ENCODE peak calls at places on chromosomes 1 and 21, in eight cellular contexts. R, K, Y, D, X, U, A and N are unnamed samples. For H3K27me3, the result is how much of the 10 kb centered on the place peaks cover.

GRCh38 chr1:244647819-244648218 is 5.1 kb upstream of the DESI2 start:
- DNase-seq in R (no peak), K (no peak), Y (no peak), D (no peak), X (no peak), U (no peak), A (no peak), N (no peak)

GRCh38 chr1:85611856-85612255 is 31.3 kb downstream of the CCN1 start:
- DNase-seq in R (no peak), K (peak), Y (no peak), D (no peak), X (peak), U (no peak), A (peak), N (peak)

GRCh38 chr1:172662464-172663109 is 3.7 kb downstream of the FASLG start:
- DNase-seq in R (peak), K (peak), Y (peak), D (peak), X (peak), U (no peak), A (no peak), N (peak)

GRCh38 chr1:16158025-16158424 is 2.2 kb upstream of the EPHA2 start:
- DNase-seq in R (no peak), K (no peak), Y (no peak), D (no peak), X (no peak), U (no peak), A (no peak), N (no peak)

GRCh38 chr21:31696424-31696823 is 35.5 kb downstream of the SCAF4 start:
- DNase-seq in R (no peak), K (no peak), Y (no peak), D (no peak), X (no peak), U (no peak), A (no peak), N (no peak)

GRCh38 chr1:221979461-221980032 is 237.7 kb upstream of the DUSP10 start:
- DNase-seq in R (no peak), K (no peak), Y (no peak), D (no peak), X (peak), U (no peak), A (peak), N (no peak)

GRCh38 chr21:19553930-19554615 is 1150.5 kb upstream of the TMPRSS15 start:
- DNase-seq in R (no peak), K (no peak), Y (no peak), D (no peak), X (no peak), U (no peak), A (no peak), N (peak)

GRCh38 chr1:111857251-111857651 is 101.5 kb downstream of the DDX20 start:
- DNase-seq in R (no peak), K (no peak), Y (no peak), D (no peak), X (no peak), U (no peak), A (no peak), N (no peak)

GRCh38 chr1:243508303-243508713 is 252.5 kb downstream of the SDCCAG8 start:
- DNase-seq in R (peak), K (no peak), Y (peak), D (no peak), X (no peak), U (no peak), A (no peak), N (no peak)

GRCh38 chr1:239868117-239868516 is 223.6 kb upstream of the FMN2 start:
- DNase-seq in R (no peak), K (no peak), Y (no peak), D (no peak), X (no peak), U (no peak), A (no peak), N (no peak)

GRCh38 chr1:1361233-1361981 is 3.1 kb upstream of the MXRA8 start:
- DNase-seq in R (no peak), K (no peak), Y (no peak), D (peak), X (no peak), U (no peak), A (no peak), N (no peak)

GRCh38 chr1:36712151-36712550 is 229.4 kb upstream of the CSF3R start:
- DNase-seq in R (no peak), K (no peak), Y (no peak), D (no peak), X (no peak), U (no peak), A (no peak), N (no peak)

GRCh38 chr1:183218039-183218618 is 32.1 kb downstream of the LAMC2 start:
- DNase-seq in R (no peak), K (no peak), Y (no peak), D (peak), X (no peak), U (no peak), A (no peak), N (no peak)

GRCh38 chr1:160911441-160911840 is 26.5 kb upstream of the ITLN1 start:
- DNase-seq in R (no peak), K (peak), Y (no peak), D (no peak), X (no peak), U (no peak), A (no peak), N (peak)

GRCh38 chr1:175172503-175172902 is 20.1 kb downstream of the KIAA0040 start:
- DNase-seq in R (no peak), K (no peak), Y (no peak), D (no peak), X (no peak), U (no peak), A (no peak), N (no peak)

DNA sequence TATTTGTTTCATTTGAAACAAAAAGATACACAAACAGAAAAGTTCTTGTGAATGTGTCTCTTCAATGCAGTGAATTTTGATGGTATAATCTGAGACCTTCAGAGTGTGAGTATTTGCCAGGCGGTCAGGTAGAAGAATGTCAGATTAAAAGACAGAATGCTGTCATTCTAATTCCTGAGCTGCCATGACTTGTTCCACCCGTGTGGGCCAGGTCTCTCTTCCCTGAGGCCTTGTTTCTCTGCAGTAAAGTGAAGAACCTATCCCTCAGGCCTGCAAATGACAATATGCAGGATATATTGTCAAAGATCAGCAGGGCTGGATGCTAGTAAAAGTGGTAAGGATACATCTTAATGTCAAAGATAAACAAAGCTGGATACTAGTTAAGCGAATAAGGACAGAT is 111.4 kb downstream of the ZP4 start:
- DNase-seq in R (no peak), K (no peak), Y (no peak), D (no peak), X (no peak), U (no peak), A (no peak), N (no peak)
- H3K27ac ChIP-seq in R (no peak), K (no peak), Y (no peak), D (no peak), X (no peak), U (no peak), A (no peak), N (peak)

GRCh38 chr1:233614743-233615521 is 1.0 kb downstream of the KCNK1 start:
- DNase-seq in R (no peak), K (no peak), Y (no peak), D (no peak), X (peak), U (peak), A (no peak), N (peak)

GRCh38 chr1:233614173-233614742 is 352 bp downstream of the KCNK1 start:
- DNase-seq in R (no peak), K (peak), Y (no peak), D (peak), X (peak), U (no peak), A (peak), N (peak)

GRCh38 chr1:233615571-233615970 is 1.7 kb downstream of the KCNK1 start:
- DNase-seq in R (no peak), K (no peak), Y (no peak), D (no peak), X (no peak), U (no peak), A (no peak), N (no peak)

GRCh38 chr1:233610628-233611027 is 3.3 kb upstream of the KCNK1 start:
- DNase-seq in R (no peak), K (no peak), Y (no peak), D (no peak), X (no peak), U (no peak), A (no peak), N (no peak)

DNA sequence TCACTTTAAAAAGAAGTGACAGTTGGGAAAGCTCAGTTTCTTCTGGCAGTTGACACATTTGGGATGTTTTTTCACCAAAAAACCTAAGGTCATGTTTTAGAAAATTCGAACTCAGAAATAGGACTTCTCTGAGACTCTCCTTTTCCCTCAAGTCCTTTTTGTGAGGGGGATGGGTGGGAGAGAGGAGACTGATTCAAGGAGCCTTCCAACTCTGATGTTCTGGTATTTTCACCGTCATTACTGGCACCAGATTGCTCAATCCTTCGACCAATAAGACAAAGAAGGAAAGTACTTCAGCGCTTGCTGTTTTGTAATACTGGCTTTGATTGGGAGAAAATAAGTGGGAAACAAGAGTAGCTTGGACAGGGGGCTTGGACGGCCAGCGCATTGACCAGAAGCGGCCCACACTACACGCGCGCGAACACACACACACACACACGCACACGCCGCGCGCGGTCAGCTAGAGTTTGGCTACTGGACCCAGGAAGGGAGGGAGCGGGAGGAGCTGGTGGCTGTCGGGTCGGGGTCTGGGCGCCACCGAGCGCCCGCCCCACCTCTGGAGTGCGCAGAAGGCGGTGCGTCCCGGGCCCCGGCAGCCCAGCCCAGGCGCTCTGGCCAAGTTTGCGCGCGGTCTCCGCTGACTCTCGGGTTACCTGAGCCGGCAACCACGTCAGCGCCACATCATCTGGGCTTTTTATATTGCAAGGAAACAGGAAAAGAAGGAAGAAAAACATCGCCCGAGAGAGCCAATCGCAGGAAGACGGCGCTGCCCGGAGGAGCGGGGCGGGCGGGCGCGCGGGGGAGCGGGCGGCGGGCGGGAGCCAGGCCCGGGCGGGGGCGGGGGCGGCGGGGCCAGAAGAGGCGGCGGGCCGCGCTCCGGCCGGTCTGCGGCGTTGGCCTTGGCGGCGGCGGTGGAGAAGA is at the start of gene KCNK1:
- DNase-seq in R (no peak), K (peak), Y (no peak), D (peak), X (peak), U (peak), A (peak), N (peak)
- H3K4me3 ChIP-seq in R (no peak), K (peak), Y (no peak), D (peak), X (peak), U (peak), A (peak), N (peak)

GRCh38 chr1:200038645-200038986 is 11.1 kb downstream of the NR5A2 start:
- DNase-seq in R (no peak), K (no peak), Y (no peak), D (no peak), X (no peak), U (no peak), A (no peak), N (no peak)

GRCh38 chr1:200038987-200039848 is 11.7 kb downstream of the NR5A2 start:
- DNase-seq in R (no peak), K (peak), Y (no peak), D (peak), X (peak), U (no peak), A (peak), N (no peak)

GRCh38 chr1:200036616-200037270 is 9.2 kb downstream of the NR5A2 start:
- DNase-seq in R (no peak), K (no peak), Y (no peak), D (no peak), X (no peak), U (no peak), A (no peak), N (no peak)

GRCh38 chr1:200037501-200037900 is 10.0 kb downstream of the NR5A2 start:
- DNase-seq in R (no peak), K (no peak), Y (no peak), D (no peak), X (no peak), U (no peak), A (no peak), N (no peak)

GRCh38 chr1:200037904-200038644 is 10.6 kb downstream of the NR5A2 start:
- DNase-seq in R (no peak), K (no peak), Y (no peak), D (no peak), X (no peak), U (no peak), A (no peak), N (no peak)
- H3K27me3 ChIP-seq in R (half or more), K (half or more), Y (half or more), D (half or more), X (half or more), U (under half), A (under half), N (half or more)

DNA sequence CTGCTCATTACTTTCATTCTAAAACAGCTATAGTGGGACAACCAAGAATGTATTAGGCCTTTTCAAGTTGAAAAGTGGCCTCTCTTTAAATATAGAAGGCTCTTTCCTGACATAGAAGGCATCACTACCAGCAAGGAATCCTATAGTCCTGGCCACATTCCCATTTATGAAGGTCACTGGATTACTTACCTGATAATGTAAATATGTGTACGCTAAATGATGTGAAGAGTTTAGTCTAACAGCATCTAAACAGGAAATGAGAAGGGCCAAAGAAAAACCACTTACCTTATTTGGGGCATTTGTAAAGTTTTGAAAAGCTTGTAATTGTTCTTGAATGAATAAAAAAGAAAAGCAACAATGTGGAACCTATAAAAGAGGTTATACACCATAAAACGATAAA is 24.7 kb downstream of the PRKACB start:
- DNase-seq in R (no peak), K (no peak), Y (no peak), D (no peak), X (no peak), U (no peak), A (no peak), N (no peak)
- H3K27ac ChIP-seq in R (no peak), K (no peak), Y (no peak), D (no peak), X (no peak), U (no peak), A (peak), N (no peak)

GRCh38 chr1:68180441-68181164 is 51.7 kb downstream of the WLS start:
- DNase-seq in R (no peak), K (no peak), Y (no peak), D (no peak), X (no peak), U (no peak), A (no peak), N (no peak)

GRCh38 chr1:68174173-68175113 is 57.9 kb downstream of the WLS start:
- DNase-seq in R (no peak), K (peak), Y (no peak), D (no peak), X (peak), U (peak), A (peak), N (peak)

GRCh38 chr1:68173283-68174172 is 58.8 kb downstream of the WLS start:
- DNase-seq in R (no peak), K (peak), Y (no peak), D (no peak), X (peak), U (no peak), A (no peak), N (peak)

GRCh38 chr1:68178821-68179490 is 53.4 kb downstream of the WLS start:
- DNase-seq in R (no peak), K (peak), Y (no peak), D (no peak), X (peak), U (no peak), A (no peak), N (peak)

GRCh38 chr1:68175621-68176398 is 56.5 kb downstream of the WLS start:
- DNase-seq in R (no peak), K (peak), Y (no peak), D (no peak), X (no peak), U (no peak), A (no peak), N (peak)
- H3K4me3 ChIP-seq in R (no peak), K (no peak), Y (no peak), D (no peak), X (no peak), U (no peak), A (no peak), N (no peak)

DNA sequence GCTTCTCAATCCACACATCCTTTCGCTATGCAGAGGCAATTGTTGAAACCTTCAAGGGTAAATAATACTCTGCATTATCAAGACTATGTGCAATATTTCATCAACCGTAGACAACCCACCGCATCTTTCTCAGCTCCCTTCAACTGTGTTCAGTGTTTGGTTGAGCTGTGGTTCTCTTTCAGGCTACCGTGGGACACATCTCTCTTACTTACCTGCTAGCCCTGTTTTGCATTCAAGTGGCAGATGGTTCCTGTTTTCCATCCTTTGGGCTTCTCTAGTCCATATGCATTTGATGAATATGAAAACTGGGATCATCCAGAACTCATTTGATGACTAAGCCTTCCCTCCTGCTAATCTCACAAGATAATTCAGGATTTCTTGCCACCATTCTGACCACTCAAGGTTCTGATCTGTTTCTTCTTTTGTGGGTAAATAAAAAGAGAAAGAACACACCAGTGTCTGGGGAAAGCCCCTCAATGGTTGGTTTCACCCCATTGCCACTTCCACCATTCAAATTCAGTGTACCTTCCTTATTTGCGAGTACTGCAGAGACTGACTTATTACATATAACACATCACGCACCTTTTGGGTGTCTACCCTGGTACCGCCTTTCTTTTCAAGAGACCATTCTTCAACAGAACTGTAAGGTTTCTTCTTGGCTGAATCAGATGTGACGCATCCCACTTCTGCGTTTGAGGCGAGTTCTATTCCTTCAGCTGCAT is 61.7 kb downstream of the BACE2 start:
- DNase-seq in R (no peak), K (no peak), Y (no peak), D (no peak), X (no peak), U (no peak), A (no peak), N (no peak)
- H3K27me3 ChIP-seq in R (under half), K (under half), Y (under half), D (under half), X (under half), U (under half), A (under half), N (under half)

GRCh38 chr21:42702720-42703119 is 49.3 kb downstream of the PDE9A start:
- DNase-seq in R (no peak), K (no peak), Y (no peak), D (no peak), X (no peak), U (no peak), A (no peak), N (no peak)

GRCh38 chr21:42704861-42705260 is 51.4 kb downstream of the PDE9A start:
- DNase-seq in R (no peak), K (no peak), Y (no peak), D (no peak), X (no peak), U (no peak), A (no peak), N (no peak)

GRCh38 chr21:42703936-42704335 is 50.5 kb downstream of the PDE9A start:
- DNase-seq in R (no peak), K (no peak), Y (no peak), D (no peak), X (no peak), U (no peak), A (no peak), N (no peak)

GRCh38 chr21:42701706-42702456 is 48.5 kb downstream of the PDE9A start:
- DNase-seq in R (no peak), K (no peak), Y (no peak), D (no peak), X (no peak), U (no peak), A (no peak), N (no peak)

GRCh38 chr21:42703173-42703908 is 49.9 kb downstream of the PDE9A start:
- DNase-seq in R (no peak), K (no peak), Y (no peak), D (no peak), X (no peak), U (no peak), A (no peak), N (no peak)
- H3K27ac ChIP-seq in R (no peak), K (no peak), Y (no peak), D (no peak), X (no peak), U (no peak), A (no peak), N (no peak)

GRCh38 chr1:110195196-110195595 is 14.9 kb upstream of the KCNC4 start:
- DNase-seq in R (no peak), K (no peak), Y (no peak), D (peak), X (no peak), U (no peak), A (no peak), N (no peak)

GRCh38 chr1:110200190-110200589 is 9.9 kb upstream of the KCNC4 start:
- DNase-seq in R (no peak), K (no peak), Y (no peak), D (no peak), X (no peak), U (no peak), A (no peak), N (no peak)

GRCh38 chr1:110198746-110199145 is 11.4 kb upstream of the KCNC4 start:
- DNase-seq in R (no peak), K (no peak), Y (no peak), D (no peak), X (no peak), U (no peak), A (no peak), N (no peak)

GRCh38 chr1:110197905-110198629 is 12.0 kb upstream of the KCNC4 start:
- DNase-seq in R (no peak), K (no peak), Y (no peak), D (no peak), X (no peak), U (no peak), A (no peak), N (no peak)

GRCh38 chr1:110196917-110197782 is 13.0 kb upstream of the KCNC4 start:
- DNase-seq in R (peak), K (no peak), Y (peak), D (no peak), X (peak), U (no peak), A (peak), N (peak)
- H3K4me3 ChIP-seq in R (no peak), K (no peak), Y (no peak), D (no peak), X (no peak), U (no peak), A (no peak), N (no peak)

DNA sequence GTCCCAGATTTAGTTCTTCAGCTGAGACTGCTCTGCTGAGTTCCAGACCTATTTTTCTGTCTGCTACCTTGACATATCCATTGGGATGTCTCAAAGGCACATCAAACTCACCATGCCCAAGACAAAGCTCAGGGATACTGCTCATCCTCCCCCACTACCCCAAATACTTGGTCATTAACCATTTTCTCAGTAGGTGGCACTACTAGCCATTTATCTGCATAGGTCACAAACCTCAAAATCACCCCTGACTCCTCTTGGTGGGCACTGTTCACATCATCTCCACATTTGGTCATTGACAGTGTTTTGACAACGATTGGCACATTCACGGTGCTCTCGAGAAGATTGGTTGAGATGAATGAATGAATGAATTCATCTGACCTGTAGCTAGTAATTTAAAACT is 32.1 kb downstream of the CACNA1S start:
- DNase-seq in R (no peak), K (no peak), Y (no peak), D (no peak), X (no peak), U (no peak), A (no peak), N (no peak)
- H3K27me3 ChIP-seq in R (under half), K (under half), Y (under half), D (under half), X (under half), U (under half), A (under half), N (under half)